ENCODE peak calls at places on chromosomes 5 and 9, in eight cellular contexts. One of them, this sample, is unnamed.

GRCh38 chr5:71771191-71771590 is 52.1 kb downstream of the CARTPT start:
- DNase-seq in spleen: no peak
- DNase-seq in cardiac fibroblast: no peak
- DNase-seq in CD8-positive, alpha-beta T cell: no peak
- DNase-seq in heart left ventricle: no peak
- DNase-seq in ascending aorta: no peak
- DNase-seq in left ventricle myocardium inferior: no peak
- DNase-seq in BE2C: no peak
- DNase-seq in this sample: no peak

GRCh38 chr5:10557747-10558295 is 6.0 kb upstream of the ANKRD33B start:
- DNase-seq in spleen: no peak
- DNase-seq in cardiac fibroblast: no peak
- DNase-seq in CD8-positive, alpha-beta T cell: no peak
- DNase-seq in heart left ventricle: no peak
- DNase-seq in ascending aorta: no peak
- DNase-seq in left ventricle myocardium inferior: no peak
- DNase-seq in BE2C: no peak
- DNase-seq in this sample: no peak

GRCh38 chr9:98899399-98900056 is 44.2 kb upstream of the COL15A1 start:
- DNase-seq in spleen: no peak
- DNase-seq in cardiac fibroblast: peak
- DNase-seq in CD8-positive, alpha-beta T cell: no peak
- DNase-seq in heart left ventricle: no peak
- DNase-seq in ascending aorta: no peak
- DNase-seq in left ventricle myocardium inferior: no peak
- DNase-seq in BE2C: no peak
- DNase-seq in this sample: peak

GRCh38 chr5:129361441-129362025 is 98.6 kb upstream of the ADAMTS19 start:
- DNase-seq in spleen: no peak
- DNase-seq in cardiac fibroblast: peak
- DNase-seq in CD8-positive, alpha-beta T cell: no peak
- DNase-seq in heart left ventricle: no peak
- DNase-seq in ascending aorta: no peak
- DNase-seq in left ventricle myocardium inferior: no peak
- DNase-seq in BE2C: no peak
- DNase-seq in this sample: no peak

GRCh38 chr9:97419315-97419867 is 7.5 kb downstream of the TDRD7 start:
- DNase-seq in spleen: no peak
- DNase-seq in cardiac fibroblast: peak
- DNase-seq in CD8-positive, alpha-beta T cell: no peak
- DNase-seq in heart left ventricle: no peak
- DNase-seq in ascending aorta: no peak
- DNase-seq in left ventricle myocardium inferior: no peak
- DNase-seq in BE2C: no peak
- DNase-seq in this sample: peak

GRCh38 chr5:126745259-126745992 is 31.5 kb upstream of the LMNB1 start:
- DNase-seq in spleen: no peak
- DNase-seq in cardiac fibroblast: no peak
- DNase-seq in CD8-positive, alpha-beta T cell: no peak
- DNase-seq in heart left ventricle: no peak
- DNase-seq in ascending aorta: no peak
- DNase-seq in left ventricle myocardium inferior: no peak
- DNase-seq in BE2C: no peak
- DNase-seq in this sample: no peak

GRCh38 chr5:170277953-170278352 is 19.6 kb downstream of the LCP2 start:
- DNase-seq in spleen: no peak
- DNase-seq in cardiac fibroblast: no peak
- DNase-seq in CD8-positive, alpha-beta T cell: no peak
- DNase-seq in heart left ventricle: no peak
- DNase-seq in ascending aorta: peak
- DNase-seq in left ventricle myocardium inferior: no peak
- DNase-seq in BE2C: no peak
- DNase-seq in this sample: no peak

GRCh38 chr5:120684213-120684612 is 220.1 kb downstream of the PRR16 start:
- DNase-seq in spleen: no peak
- DNase-seq in cardiac fibroblast: peak
- DNase-seq in CD8-positive, alpha-beta T cell: no peak
- DNase-seq in heart left ventricle: no peak
- DNase-seq in ascending aorta: no peak
- DNase-seq in left ventricle myocardium inferior: no peak
- DNase-seq in BE2C: no peak
- DNase-seq in this sample: no peak

GRCh38 chr5:95712347-95712958 is 18.7 kb upstream of the RHOBTB3 start:
- DNase-seq in spleen: no peak
- DNase-seq in cardiac fibroblast: peak
- DNase-seq in CD8-positive, alpha-beta T cell: no peak
- DNase-seq in heart left ventricle: no peak
- DNase-seq in ascending aorta: no peak
- DNase-seq in left ventricle myocardium inferior: no peak
- DNase-seq in BE2C: no peak
- DNase-seq in this sample: peak

GRCh38 chr5:14440598-14441401 is 140.8 kb upstream of the OTULINL start:
- DNase-seq in spleen: no peak
- DNase-seq in cardiac fibroblast: peak
- DNase-seq in CD8-positive, alpha-beta T cell: no peak
- DNase-seq in heart left ventricle: no peak
- DNase-seq in ascending aorta: peak
- DNase-seq in left ventricle myocardium inferior: peak
- DNase-seq in BE2C: peak
- DNase-seq in this sample: peak

GRCh38 chr9:70080481-70081119 is 37.0 kb downstream of the MAMDC2 start:
- DNase-seq in spleen: no peak
- DNase-seq in cardiac fibroblast: peak
- DNase-seq in CD8-positive, alpha-beta T cell: no peak
- DNase-seq in heart left ventricle: no peak
- DNase-seq in ascending aorta: peak
- DNase-seq in left ventricle myocardium inferior: no peak
- DNase-seq in BE2C: no peak
- DNase-seq in this sample: peak

GRCh38 chr5:5473224-5473623 is 50.7 kb downstream of the ICE1 start:
- DNase-seq in spleen: no peak
- DNase-seq in cardiac fibroblast: peak
- DNase-seq in CD8-positive, alpha-beta T cell: no peak
- DNase-seq in heart left ventricle: no peak
- DNase-seq in ascending aorta: no peak
- DNase-seq in left ventricle myocardium inferior: no peak
- DNase-seq in BE2C: no peak
- DNase-seq in this sample: no peak

GRCh38 chr5:757346-757930 is 27.1 kb downstream of the ZDHHC11B start:
- DNase-seq in spleen: no peak
- DNase-seq in cardiac fibroblast: no peak
- DNase-seq in CD8-positive, alpha-beta T cell: no peak
- DNase-seq in heart left ventricle: no peak
- DNase-seq in ascending aorta: peak
- DNase-seq in left ventricle myocardium inferior: no peak
- DNase-seq in BE2C: peak
- DNase-seq in this sample: no peak

GRCh38 chr5:115372121-115372520 is 75.7 kb upstream of the CCDC112 start:
- DNase-seq in spleen: no peak
- DNase-seq in cardiac fibroblast: peak
- DNase-seq in CD8-positive, alpha-beta T cell: no peak
- DNase-seq in heart left ventricle: no peak
- DNase-seq in ascending aorta: no peak
- DNase-seq in left ventricle myocardium inferior: no peak
- DNase-seq in BE2C: no peak
- DNase-seq in this sample: no peak

GRCh38 chr5:139652788-139653241 is 4.7 kb downstream of the CXXC5 start:
- DNase-seq in spleen: no peak
- DNase-seq in cardiac fibroblast: peak
- DNase-seq in CD8-positive, alpha-beta T cell: no peak
- DNase-seq in heart left ventricle: peak
- DNase-seq in ascending aorta: no peak
- DNase-seq in left ventricle myocardium inferior: peak
- DNase-seq in BE2C: no peak
- DNase-seq in this sample: no peak

GRCh38 chr5:67416133-67416937 is 219.7 kb upstream of the CD180 start:
- DNase-seq in spleen: no peak
- DNase-seq in cardiac fibroblast: no peak
- DNase-seq in CD8-positive, alpha-beta T cell: peak
- DNase-seq in heart left ventricle: no peak
- DNase-seq in ascending aorta: no peak
- DNase-seq in left ventricle myocardium inferior: no peak
- DNase-seq in BE2C: no peak
- DNase-seq in this sample: no peak

GRCh38 chr5:67416986-67417385 is 220.4 kb upstream of the CD180 start:
- DNase-seq in spleen: no peak
- DNase-seq in cardiac fibroblast: no peak
- DNase-seq in CD8-positive, alpha-beta T cell: no peak
- DNase-seq in heart left ventricle: no peak
- DNase-seq in ascending aorta: no peak
- DNase-seq in left ventricle myocardium inferior: no peak
- DNase-seq in BE2C: no peak
- DNase-seq in this sample: no peak

GRCh38 chr5:67413749-67414148 is 217.2 kb upstream of the CD180 start:
- DNase-seq in spleen: no peak
- DNase-seq in cardiac fibroblast: peak
- DNase-seq in CD8-positive, alpha-beta T cell: no peak
- DNase-seq in heart left ventricle: no peak
- DNase-seq in ascending aorta: no peak
- DNase-seq in left ventricle myocardium inferior: no peak
- DNase-seq in BE2C: no peak
- DNase-seq in this sample: no peak

GRCh38 chr5:67414712-67415111 is 218.1 kb upstream of the CD180 start:
- DNase-seq in spleen: no peak
- DNase-seq in cardiac fibroblast: peak
- DNase-seq in CD8-positive, alpha-beta T cell: no peak
- DNase-seq in heart left ventricle: no peak
- DNase-seq in ascending aorta: no peak
- DNase-seq in left ventricle myocardium inferior: no peak
- DNase-seq in BE2C: no peak
- DNase-seq in this sample: no peak

DNA sequence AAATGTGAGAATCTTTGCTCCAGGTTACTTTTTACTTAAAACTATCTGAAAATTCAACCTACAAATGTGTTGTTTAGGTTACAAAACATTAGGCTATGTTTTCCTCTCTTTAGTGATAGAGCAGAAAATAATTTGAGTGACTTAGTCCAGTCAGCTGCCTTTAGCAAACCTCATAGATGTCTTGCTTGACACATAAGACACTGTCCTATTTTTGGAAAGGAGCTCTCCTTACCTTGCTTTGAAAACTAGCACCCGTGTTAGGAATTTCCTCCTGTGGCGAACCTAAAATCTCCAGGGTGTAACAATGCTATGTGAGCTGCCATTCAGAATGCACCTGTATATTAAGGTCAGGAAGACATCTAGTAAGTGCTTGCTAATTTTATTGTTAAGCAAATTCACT is 221.2 kb upstream of the CD180 start:
- DNase-seq in spleen: no peak
- DNase-seq in cardiac fibroblast: no peak
- DNase-seq in CD8-positive, alpha-beta T cell: no peak
- DNase-seq in heart left ventricle: no peak
- DNase-seq in ascending aorta: no peak
- DNase-seq in left ventricle myocardium inferior: no peak
- DNase-seq in BE2C: no peak
- DNase-seq in this sample: no peak
- H3K4me3 ChIP-seq in spleen: no peak
- H3K4me3 ChIP-seq in cardiac fibroblast: no peak
- H3K4me3 ChIP-seq in CD8-positive, alpha-beta T cell: no peak
- H3K4me3 ChIP-seq in heart left ventricle: no peak
- H3K4me3 ChIP-seq in ascending aorta: no peak
- H3K4me3 ChIP-seq in left ventricle myocardium inferior: no peak
- H3K4me3 ChIP-seq in BE2C: no peak
- H3K4me3 ChIP-seq in this sample: no peak

GRCh38 chr5:173963867-173964429 is 25.0 kb upstream of the C5orf47 start:
- DNase-seq in spleen: no peak
- DNase-seq in cardiac fibroblast: no peak
- DNase-seq in CD8-positive, alpha-beta T cell: peak
- DNase-seq in heart left ventricle: no peak
- DNase-seq in ascending aorta: no peak
- DNase-seq in left ventricle myocardium inferior: no peak
- DNase-seq in BE2C: peak
- DNase-seq in this sample: peak
- H3K4me3 ChIP-seq in spleen: no peak
- H3K4me3 ChIP-seq in cardiac fibroblast: no peak
- H3K4me3 ChIP-seq in CD8-positive, alpha-beta T cell: no peak
- H3K4me3 ChIP-seq in heart left ventricle: no peak
- H3K4me3 ChIP-seq in ascending aorta: peak
- H3K4me3 ChIP-seq in left ventricle myocardium inferior: no peak
- H3K4me3 ChIP-seq in BE2C: peak
- H3K4me3 ChIP-seq in this sample: peak

GRCh38 chr5:177444106-177445051 is 2.2 kb upstream of the PRR7 start:
- DNase-seq in spleen: peak
- DNase-seq in cardiac fibroblast: no peak
- DNase-seq in CD8-positive, alpha-beta T cell: no peak
- DNase-seq in heart left ventricle: no peak
- DNase-seq in ascending aorta: no peak
- DNase-seq in left ventricle myocardium inferior: no peak
- DNase-seq in BE2C: no peak
- DNase-seq in this sample: no peak
- H3K4me3 ChIP-seq in spleen: no peak
- H3K4me3 ChIP-seq in cardiac fibroblast: no peak
- H3K4me3 ChIP-seq in CD8-positive, alpha-beta T cell: no peak
- H3K4me3 ChIP-seq in heart left ventricle: no peak
- H3K4me3 ChIP-seq in ascending aorta: no peak
- H3K4me3 ChIP-seq in left ventricle myocardium inferior: no peak
- H3K4me3 ChIP-seq in BE2C: no peak
- H3K4me3 ChIP-seq in this sample: no peak

GRCh38 chr5:22465616-22466015 is 387.5 kb downstream of the CDH12 start:
- DNase-seq in spleen: no peak
- DNase-seq in cardiac fibroblast: no peak
- DNase-seq in CD8-positive, alpha-beta T cell: no peak
- DNase-seq in heart left ventricle: no peak
- DNase-seq in ascending aorta: no peak
- DNase-seq in left ventricle myocardium inferior: no peak
- DNase-seq in BE2C: no peak
- DNase-seq in this sample: no peak
- H3K4me3 ChIP-seq in spleen: no peak
- H3K4me3 ChIP-seq in cardiac fibroblast: no peak
- H3K4me3 ChIP-seq in CD8-positive, alpha-beta T cell: no peak
- H3K4me3 ChIP-seq in heart left ventricle: no peak
- H3K4me3 ChIP-seq in ascending aorta: no peak
- H3K4me3 ChIP-seq in left ventricle myocardium inferior: no peak
- H3K4me3 ChIP-seq in BE2C: no peak
- H3K4me3 ChIP-seq in this sample: no peak

DNA sequence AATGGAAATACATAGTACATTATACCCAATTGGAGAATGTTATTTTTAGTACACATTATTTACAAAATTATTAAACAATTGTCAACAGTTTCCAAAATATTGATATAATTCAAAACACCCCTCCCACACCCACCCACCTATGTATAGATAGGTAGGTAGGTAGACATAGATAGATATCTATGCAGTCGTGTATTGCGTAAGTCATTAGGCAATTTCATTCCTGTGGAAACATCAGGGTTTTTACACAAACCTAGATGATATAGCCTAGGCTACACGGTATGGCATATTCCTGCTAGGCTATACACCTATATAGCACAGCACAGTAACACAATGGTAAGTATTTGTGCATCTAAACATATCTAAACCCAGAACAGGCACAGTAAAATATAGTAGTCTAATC is 377.3 kb downstream of the ANXA1 start:
- DNase-seq in spleen: no peak
- DNase-seq in cardiac fibroblast: no peak
- DNase-seq in CD8-positive, alpha-beta T cell: no peak
- DNase-seq in heart left ventricle: no peak
- DNase-seq in ascending aorta: no peak
- DNase-seq in left ventricle myocardium inferior: no peak
- DNase-seq in BE2C: no peak
- DNase-seq in this sample: no peak
- H3K4me3 ChIP-seq in spleen: no peak
- H3K4me3 ChIP-seq in cardiac fibroblast: no peak
- H3K4me3 ChIP-seq in CD8-positive, alpha-beta T cell: no peak
- H3K4me3 ChIP-seq in heart left ventricle: no peak
- H3K4me3 ChIP-seq in ascending aorta: no peak
- H3K4me3 ChIP-seq in left ventricle myocardium inferior: no peak
- H3K4me3 ChIP-seq in BE2C: no peak
- H3K4me3 ChIP-seq in this sample: no peak

GRCh38 chr9:33158555-33159057 is 8.5 kb downstream of the B4GALT1 start:
- DNase-seq in spleen: no peak
- DNase-seq in cardiac fibroblast: no peak
- DNase-seq in CD8-positive, alpha-beta T cell: no peak
- DNase-seq in heart left ventricle: no peak
- DNase-seq in ascending aorta: no peak
- DNase-seq in left ventricle myocardium inferior: no peak
- DNase-seq in BE2C: no peak
- DNase-seq in this sample: no peak
- H3K4me3 ChIP-seq in spleen: no peak
- H3K4me3 ChIP-seq in cardiac fibroblast: no peak
- H3K4me3 ChIP-seq in CD8-positive, alpha-beta T cell: no peak
- H3K4me3 ChIP-seq in heart left ventricle: peak
- H3K4me3 ChIP-seq in ascending aorta: peak
- H3K4me3 ChIP-seq in left ventricle myocardium inferior: peak
- H3K4me3 ChIP-seq in BE2C: no peak
- H3K4me3 ChIP-seq in this sample: no peak